ENCODE peak calls at places on chromosomes 2 and 18, in nine cellular contexts. E, Z, W, R, F, X, C, K and B are unnamed samples.

GRCh38 chr2:108965540-108966299 is 23.3 kb downstream of the EDAR start:
- DNase-seq in E (no peak), Z (no peak), W (no peak), R (no peak), F (no peak), X (no peak), C (no peak), K (no peak), B (no peak)

GRCh38 chr2:31947871-31948270 is 62.9 kb downstream of the MEMO1 start:
- DNase-seq in E (no peak), Z (no peak), W (no peak), R (no peak), F (no peak), X (no peak), C (no peak), K (no peak), B (no peak)

GRCh38 chr2:157055660-157056199 is 201.8 kb upstream of the GALNT5 start:
- DNase-seq in E (peak; percentile 71), Z (peak; percentile 66), W (no peak), R (no peak), F (peak; percentile 29), X (no peak), C (no peak), K (peak; percentile 76), B (peak; percentile 24)

GRCh38 chr2:109487237-109487869 is 126.4 kb downstream of the SEPTIN10 start:
- DNase-seq in E (peak; percentile 83), Z (peak; percentile 37), W (no peak), R (no peak), F (peak; percentile 82), X (no peak), C (no peak), K (peak; percentile 93), B (peak; percentile 85)

GRCh38 chr2:219369447-219369861 is 18.3 kb downstream of the DNPEP start:
- DNase-seq in E (peak; percentile 48), Z (peak; percentile 85), W (peak; percentile 80), R (peak; percentile 84), F (peak; percentile 13), X (no peak), C (peak; percentile 39), K (peak; percentile 82), B (peak; percentile 45)

GRCh38 chr2:24912986-24913385 is 7.1 kb downstream of the ADCY3 start:
- DNase-seq in E (no peak), Z (no peak), W (no peak), R (no peak), F (no peak), X (no peak), C (no peak), K (no peak), B (no peak)

GRCh38 chr2:138032334-138032733 is 68.1 kb downstream of the HNMT start:
- DNase-seq in E (no peak), Z (no peak), W (no peak), R (no peak), F (no peak), X (no peak), C (no peak), K (no peak), B (no peak)

GRCh38 chr2:66457545-66457944 is 22.6 kb downstream of the MEIS1 start:
- DNase-seq in E (no peak), Z (no peak), W (no peak), R (no peak), F (no peak), X (no peak), C (no peak), K (no peak), B (no peak)

GRCh38 chr2:117980381-117980780 is 33.5 kb downstream of the CCDC93 start:
- DNase-seq in E (peak; percentile 69), Z (peak; percentile 56), W (no peak), R (no peak), F (no peak), X (no peak), C (no peak), K (no peak), B (peak; percentile 32)

GRCh38 chr18:35559867-35560266 is 21.7 kb upstream of the GALNT1 start:
- DNase-seq in E (no peak), Z (no peak), W (no peak), R (no peak), F (no peak), X (no peak), C (no peak), K (no peak), B (no peak)

GRCh38 chr2:56334622-56335021 is 150.8 kb downstream of the CCDC85A start:
- DNase-seq in E (no peak), Z (peak; percentile 6), W (no peak), R (no peak), F (no peak), X (no peak), C (no peak), K (peak; percentile 47), B (no peak)

DNA sequence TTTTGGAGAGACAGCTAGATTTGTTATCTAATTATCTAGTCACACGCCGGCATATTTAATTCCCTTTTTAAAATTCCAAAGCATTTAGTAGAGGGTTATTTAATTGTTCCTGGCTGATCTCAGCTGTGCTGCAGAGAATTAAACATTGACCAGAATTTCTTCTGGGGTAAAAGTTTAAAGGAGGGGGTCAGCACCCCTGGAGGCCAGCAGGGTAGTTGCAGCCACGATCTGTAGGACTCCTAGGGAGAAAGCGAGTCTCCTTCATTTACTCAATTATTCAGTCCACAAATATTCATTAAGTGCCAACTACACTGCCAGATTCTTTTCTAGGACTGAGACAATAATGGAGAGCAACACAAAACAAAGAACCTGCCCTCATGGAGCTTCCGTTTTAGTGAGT is 294.3 kb downstream of the RDH14 start:
- DNase-seq in E (no peak), Z (no peak), W (no peak), R (no peak), F (no peak), X (no peak), C (no peak), K (no peak), B (no peak)
- TF ChIP-seq CTCF in E (peak; percentile 29), Z (peak; percentile 17), W (no peak), R (no peak), F (peak; percentile 36), X (no peak), C (no peak), K (peak; percentile 36), B (peak; percentile 8)

GRCh38 chr2:227780981-227781630 is 32.5 kb upstream of the CCL20 start:
- DNase-seq in E (no peak), Z (no peak), W (no peak), R (no peak), F (no peak), X (no peak), C (no peak), K (no peak), B (no peak)
- H3K4me3 ChIP-seq in E (no peak overlapping the region), Z (no peak overlapping the region), W (no peak overlapping the region), R (no peak overlapping the region), F (no peak overlapping the region), X (no peak overlapping the region), C (no peak overlapping the region), K (no peak overlapping the region), B (no peak overlapping the region)

GRCh38 chr2:35454966-35455638 is 900.5 kb upstream of the CRIM1 start:
- DNase-seq in E (peak; percentile 37), Z (peak; percentile 1), W (no peak), R (no peak), F (no peak), X (no peak), C (no peak), K (no peak), B (no peak)
- TF ChIP-seq CTCF in E (peak; percentile 48), Z (no peak), W (no peak), R (no peak), F (peak; percentile 42), X (no peak), C (no peak), K (no peak), B (no peak)

GRCh38 chr2:74225698-74226459 is 27.5 kb downstream of the MTHFD2 start:
- DNase-seq in E (no peak), Z (no peak), W (no peak), R (no peak), F (no peak), X (no peak), C (no peak), K (no peak), B (no peak)

GRCh38 chr2:74227646-74228045 is 29.2 kb downstream of the MTHFD2 start:
- DNase-seq in E (no peak), Z (no peak), W (no peak), R (no peak), F (no peak), X (no peak), C (no peak), K (no peak), B (no peak)

GRCh38 chr2:74228772-74229171 is 30.4 kb downstream of the MTHFD2 start:
- DNase-seq in E (no peak), Z (no peak), W (no peak), R (no peak), F (no peak), X (no peak), C (no peak), K (no peak), B (no peak)

GRCh38 chr2:74223941-74224770 is 25.7 kb downstream of the MTHFD2 start:
- DNase-seq in E (no peak), Z (no peak), W (no peak), R (no peak), F (no peak), X (no peak), C (no peak), K (no peak), B (peak; percentile 23)

GRCh38 chr2:74226648-74227213 is 28.3 kb downstream of the MTHFD2 start:
- DNase-seq in E (no peak), Z (no peak), W (no peak), R (no peak), F (no peak), X (peak; percentile 50), C (peak; percentile 18), K (peak; percentile 26), B (no peak)
- H3K4me3 ChIP-seq in E (no peak overlapping the region), Z (no peak overlapping the region), W (no peak overlapping the region), R (no peak overlapping the region), F (no peak overlapping the region), X (peak overlapping the region; percentile 46), C (no peak overlapping the region), K (no peak overlapping the region), B (no peak overlapping the region)

GRCh38 chr2:5915926-5916325 is 223.7 kb downstream of the SOX11 start:
- DNase-seq in E (peak; percentile 45), Z (no peak), W (no peak), R (no peak), F (no peak), X (no peak), C (no peak), K (no peak), B (no peak)
- TF ChIP-seq CTCF in E (peak; percentile 56), Z (no peak), W (peak; percentile 45), R (peak; percentile 36), F (peak; percentile 56), X (no peak), C (no peak), K (no peak), B (no peak)